ENCODE peak calls at places on chromosomes 6 and 20, in ten cellular contexts. D is thyroid gland; K is mucosa of descending colon; U is NCI-H1417; Q is stimulated activated CD8-positive, alpha-beta memory T cell treated with anti-CD3 and anti-CD28 coated beads, Interleukin-2, amount 100 ng/mL, for 1 hour; I is astrocyte of the spinal cord; L is neural progenitor cell; P is amygdala; Z is MCF 10A; F is NCI-H1092 treated with DMSO at 0.1 percent for 48 hours. S is an unnamed sample.
A peak's percentile ranks its signal among the peaks of the same experiment; 100 is the strongest.

GRCh38 chr6:169626169-169626833 is 75.5 kb downstream of the WDR27 start:
- DNase-seq in D (no peak), K (no peak), U (no peak), Q (no peak), I (no peak), L (no peak), P (no peak), Z (no peak), F (no peak), S (no peak)

GRCh38 chr20:49853640-49854039 is 41.0 kb downstream of the SLC9A8 start:
- DNase-seq in D (peak; percentile 81), K (no peak), U (no peak), Q (no peak), I (peak; percentile 72), L (no peak), P (no peak), Z (peak; percentile 73), F (no peak), S (peak; percentile 22)

GRCh38 chr20:50588034-50588736 is 78.0 kb downstream of the PTPN1 start:
- DNase-seq in D (peak; percentile 76), K (peak; percentile 85), U (no peak), Q (peak; percentile 39), I (peak; percentile 62), L (peak; percentile 77), P (no peak), Z (peak; percentile 81), F (peak; percentile 26), S (peak; percentile 32)

GRCh38 chr6:39881851-39882566 is 52.3 kb downstream of the MOCS1 start:
- DNase-seq in D (no peak), K (no peak), U (no peak), Q (no peak), I (peak; percentile 85), L (no peak), P (no peak), Z (no peak), F (no peak), S (peak; percentile 77)

GRCh38 chr20:7691647-7692046 is 248.6 kb downstream of the HAO1 start:
- DNase-seq in D (no peak), K (no peak), U (no peak), Q (no peak), I (no peak), L (no peak), P (no peak), Z (no peak), F (no peak), S (no peak)

GRCh38 chr6:3061501-3061941 is 6.8 kb upstream of the RIPK1 start:
- DNase-seq in D (no peak), K (no peak), U (no peak), Q (no peak), I (peak; percentile 74), L (no peak), P (no peak), Z (peak; percentile 82), F (no peak), S (peak; percentile 74)

GRCh38 chr6:6587696-6588063 is 840 bp upstream of the LY86 start:
- DNase-seq in D (no peak), K (no peak), U (no peak), Q (no peak), I (no peak), L (no peak), P (no peak), Z (no peak), F (no peak), S (no peak)

GRCh38 chr6:38489951-38490350 is 149.8 kb downstream of the BTBD9 start:
- DNase-seq in D (no peak), K (no peak), U (no peak), Q (no peak), I (peak; percentile 61), L (no peak), P (no peak), Z (no peak), F (no peak), S (peak; percentile 27)

GRCh38 chr6:124927806-124928205 is 34.4 kb upstream of the RNF217 start:
- DNase-seq in D (no peak), K (no peak), U (no peak), Q (no peak), I (peak; percentile 75), L (no peak), P (no peak), Z (peak; percentile 18), F (no peak), S (peak; percentile 15)

GRCh38 chr20:25076731-25077609 is 5.0 kb downstream of the VSX1 start:
- DNase-seq in D (peak; percentile 40), K (no peak), U (peak; percentile 40), Q (no peak), I (no peak), L (peak; percentile 27), P (no peak), Z (peak; percentile 86), F (peak; percentile 43), S (no peak)

GRCh38 chr6:40997256-40997957 is 41.6 kb downstream of the UNC5CL start:
- DNase-seq in D (peak; percentile 82), K (no peak), U (peak; percentile 40), Q (no peak), I (peak; percentile 88), L (peak; percentile 85), P (no peak), Z (peak; percentile 16), F (no peak), S (peak; percentile 69)

GRCh38 chr6:37630281-37630799 is 67.3 kb downstream of the MDGA1 start:
- DNase-seq in D (no peak), K (no peak), U (no peak), Q (no peak), I (peak; percentile 98), L (no peak), P (no peak), Z (peak; percentile 99), F (no peak), S (peak; percentile 92)

GRCh38 chr6:30570263-30570662 is 979 bp upstream of the ABCF1 start:
- DNase-seq in D (no peak), K (no peak), U (no peak), Q (no peak), I (no peak), L (peak; percentile 11), P (no peak), Z (no peak), F (no peak), S (no peak)

GRCh38 chr6:24444588-24444987 is 41.9 kb downstream of the MRS2 start:
- DNase-seq in D (no peak), K (no peak), U (no peak), Q (no peak), I (no peak), L (no peak), P (no peak), Z (no peak), F (no peak), S (no peak)

GRCh38 chr6:170286246-170286933 is 4.5 kb downstream of the DLL1 start:
- DNase-seq in D (no peak), K (peak; percentile 72), U (peak; percentile 45), Q (no peak), I (no peak), L (peak; percentile 82), P (no peak), Z (no peak), F (peak; percentile 81), S (no peak)

GRCh38 chr6:127162808-127163207 is 44.3 kb downstream of the RSPO3 start:
- DNase-seq in D (no peak), K (no peak), U (no peak), Q (no peak), I (peak; percentile 70), L (no peak), P (no peak), Z (no peak), F (no peak), S (peak; percentile 47)

GRCh38 chr6:130183271-130184222 is 39.2 kb downstream of the SAMD3 start:
- DNase-seq in D (no peak), K (no peak), U (no peak), Q (no peak), I (no peak), L (no peak), P (no peak), Z (no peak), F (no peak), S (no peak)

GRCh38 chr6:29916741-29917140 is 25.6 kb upstream of the HLA-A start:
- DNase-seq in D (no peak), K (no peak), U (no peak), Q (no peak), I (no peak), L (no peak), P (no peak), Z (no peak), F (peak; percentile 46), S (no peak)

GRCh38 chr20:33160681-33161080 is 7.3 kb upstream of the BPIFA2 start:
- DNase-seq in D (no peak), K (no peak), U (no peak), Q (no peak), I (no peak), L (no peak), P (no peak), Z (no peak), F (no peak), S (no peak)

GRCh38 chr6:134819236-134819635 is 130.7 kb downstream of the ALDH8A1 start:
- DNase-seq in D (no peak), K (no peak), U (no peak), Q (no peak), I (no peak), L (no peak), P (no peak), Z (no peak), F (no peak), S (no peak)

GRCh38 chr6:83461438-83461837 is 30.6 kb upstream of the ME1 start:
- DNase-seq in D (no peak), K (no peak), U (no peak), Q (no peak), I (no peak), L (no peak), P (no peak), Z (no peak), F (no peak), S (no peak)

GRCh38 chr6:110665600-110665999 is 149.7 kb downstream of the CDK19 start:
- DNase-seq in D (no peak), K (no peak), U (no peak), Q (no peak), I (no peak), L (no peak), P (no peak), Z (no peak), F (no peak), S (no peak)

GRCh38 chr6:27867051-27867940 is 44.9 kb downstream of the OR2B2 start:
- DNase-seq in D (peak; percentile 60), K (peak; percentile 90), U (peak; percentile 81), Q (peak; percentile 35), I (peak; percentile 90), L (peak; percentile 84), P (no peak), Z (peak; percentile 87), F (peak; percentile 66), S (no peak)

GRCh38 chr6:79173378-79173777 is 61.1 kb downstream of the HMGN3 start:
- DNase-seq in D (no peak), K (no peak), U (no peak), Q (no peak), I (no peak), L (no peak), P (no peak), Z (no peak), F (no peak), S (no peak)

GRCh38 chr6:3259491-3259958 is 778 bp downstream of the PSMG4 start:
- DNase-seq in D (peak; percentile 34), K (peak; percentile 63), U (peak; percentile 55), Q (no peak), I (peak; percentile 24), L (peak; percentile 51), P (no peak), Z (peak; percentile 45), F (no peak), S (no peak)